ENCODE peak calls at places on chromosomes 4 and X, in ten cellular contexts. One of them, this sample, is unnamed.

GRCh38 chrX:100410083-100410590 is at the start of gene PCDH19:
- DNase-seq in GM19239: no peak
- DNase-seq in left cardiac atrium: peak
- DNase-seq in stimulated activated CD4-positive, alpha-beta T cell treated with anti-CD3 and anti-CD28 coated beads, Interleukin-15, amount 100 ng/mL, for 1 hour: peak
- DNase-seq in left ventricle myocardium superior: peak
- DNase-seq in stomach: peak
- DNase-seq in HEK293T: peak
- DNase-seq in upper lobe of right lung: peak
- DNase-seq in Calu3: peak
- DNase-seq in activated gamma-delta T cell treated with Interleukin-2 at 50 U/mL for 16 hours: no peak
- DNase-seq in this sample: peak

GRCh38 chrX:78571849-78572248 is 87.3 kb downstream of the RTL3 start:
- DNase-seq in left ventricle myocardium superior: no peak
- DNase-seq in Calu3: no peak
- DNase-seq in stimulated activated CD4-positive, alpha-beta T cell treated with anti-CD3 and anti-CD28 coated beads, Interleukin-15, amount 100 ng/mL, for 1 hour: no peak
- DNase-seq in HEK293T: no peak
- DNase-seq in upper lobe of right lung: no peak
- DNase-seq in activated gamma-delta T cell treated with Interleukin-2 at 50 U/mL for 16 hours: no peak
- DNase-seq in left cardiac atrium: no peak
- DNase-seq in GM19239: no peak
- DNase-seq in stomach: no peak
- DNase-seq in this sample: no peak

GRCh38 chr4:146567396-146567795 is 45.7 kb upstream of the SLC10A7 start:
- DNase-seq in activated gamma-delta T cell treated with Interleukin-2 at 50 U/mL for 16 hours: no peak
- DNase-seq in GM19239: no peak
- DNase-seq in left cardiac atrium: no peak
- DNase-seq in stimulated activated CD4-positive, alpha-beta T cell treated with anti-CD3 and anti-CD28 coated beads, Interleukin-15, amount 100 ng/mL, for 1 hour: no peak
- DNase-seq in Calu3: no peak
- DNase-seq in left ventricle myocardium superior: no peak
- DNase-seq in upper lobe of right lung: no peak
- DNase-seq in HEK293T: no peak
- DNase-seq in stomach: no peak
- DNase-seq in this sample: no peak

GRCh38 chrX:49041683-49042529 is 1.3 kb downstream of the TFE3 start:
- DNase-seq in stomach: no peak
- DNase-seq in left ventricle myocardium superior: no peak
- DNase-seq in left cardiac atrium: no peak
- DNase-seq in upper lobe of right lung: no peak
- DNase-seq in activated gamma-delta T cell treated with Interleukin-2 at 50 U/mL for 16 hours: no peak
- DNase-seq in stimulated activated CD4-positive, alpha-beta T cell treated with anti-CD3 and anti-CD28 coated beads, Interleukin-15, amount 100 ng/mL, for 1 hour: no peak
- DNase-seq in Calu3: no peak
- DNase-seq in HEK293T: no peak
- DNase-seq in GM19239: no peak
- DNase-seq in this sample: no peak

GRCh38 chr4:151604238-151604637 is 156.6 kb downstream of the GATB start:
- DNase-seq in left ventricle myocardium superior: no peak
- DNase-seq in Calu3: no peak
- DNase-seq in GM19239: no peak
- DNase-seq in activated gamma-delta T cell treated with Interleukin-2 at 50 U/mL for 16 hours: no peak
- DNase-seq in stomach: no peak
- DNase-seq in upper lobe of right lung: no peak
- DNase-seq in HEK293T: peak
- DNase-seq in left cardiac atrium: no peak
- DNase-seq in stimulated activated CD4-positive, alpha-beta T cell treated with anti-CD3 and anti-CD28 coated beads, Interleukin-15, amount 100 ng/mL, for 1 hour: no peak
- DNase-seq in this sample: no peak

GRCh38 chrX:26845051-26845450 is 618.1 kb downstream of the PPP4R3C start:
- DNase-seq in stomach: no peak
- DNase-seq in stimulated activated CD4-positive, alpha-beta T cell treated with anti-CD3 and anti-CD28 coated beads, Interleukin-15, amount 100 ng/mL, for 1 hour: no peak
- DNase-seq in activated gamma-delta T cell treated with Interleukin-2 at 50 U/mL for 16 hours: no peak
- DNase-seq in Calu3: no peak
- DNase-seq in left ventricle myocardium superior: no peak
- DNase-seq in upper lobe of right lung: no peak
- DNase-seq in left cardiac atrium: no peak
- DNase-seq in GM19239: no peak
- DNase-seq in HEK293T: no peak
- DNase-seq in this sample: no peak

GRCh38 chrX:38717871-38718270 is 83.4 kb upstream of the MID1IP1 start:
- DNase-seq in left ventricle myocardium superior: no peak
- DNase-seq in left cardiac atrium: no peak
- DNase-seq in upper lobe of right lung: no peak
- DNase-seq in stimulated activated CD4-positive, alpha-beta T cell treated with anti-CD3 and anti-CD28 coated beads, Interleukin-15, amount 100 ng/mL, for 1 hour: no peak
- DNase-seq in activated gamma-delta T cell treated with Interleukin-2 at 50 U/mL for 16 hours: no peak
- DNase-seq in HEK293T: peak
- DNase-seq in stomach: no peak
- DNase-seq in Calu3: peak
- DNase-seq in GM19239: no peak
- DNase-seq in this sample: no peak

GRCh38 chrX:142095816-142096215 is 109.3 kb downstream of the MAGEC2 start:
- DNase-seq in upper lobe of right lung: no peak
- DNase-seq in stimulated activated CD4-positive, alpha-beta T cell treated with anti-CD3 and anti-CD28 coated beads, Interleukin-15, amount 100 ng/mL, for 1 hour: no peak
- DNase-seq in Calu3: no peak
- DNase-seq in left cardiac atrium: no peak
- DNase-seq in GM19239: no peak
- DNase-seq in activated gamma-delta T cell treated with Interleukin-2 at 50 U/mL for 16 hours: no peak
- DNase-seq in HEK293T: no peak
- DNase-seq in stomach: no peak
- DNase-seq in left ventricle myocardium superior: no peak
- DNase-seq in this sample: no peak

GRCh38 chr4:82559735-82560120 is 2.1 kb downstream of the TMEM150C start:
- DNase-seq in left cardiac atrium: no peak
- DNase-seq in GM19239: no peak
- DNase-seq in stimulated activated CD4-positive, alpha-beta T cell treated with anti-CD3 and anti-CD28 coated beads, Interleukin-15, amount 100 ng/mL, for 1 hour: no peak
- DNase-seq in HEK293T: no peak
- DNase-seq in left ventricle myocardium superior: no peak
- DNase-seq in activated gamma-delta T cell treated with Interleukin-2 at 50 U/mL for 16 hours: no peak
- DNase-seq in Calu3: no peak
- DNase-seq in stomach: no peak
- DNase-seq in upper lobe of right lung: no peak
- DNase-seq in this sample: no peak

GRCh38 chr4:5918331-5919030 is 25.6 kb upstream of the CRMP1 start:
- DNase-seq in left ventricle myocardium superior: no peak
- DNase-seq in stomach: no peak
- DNase-seq in left cardiac atrium: no peak
- DNase-seq in Calu3: no peak
- DNase-seq in HEK293T: no peak
- DNase-seq in stimulated activated CD4-positive, alpha-beta T cell treated with anti-CD3 and anti-CD28 coated beads, Interleukin-15, amount 100 ng/mL, for 1 hour: no peak
- DNase-seq in upper lobe of right lung: no peak
- DNase-seq in activated gamma-delta T cell treated with Interleukin-2 at 50 U/mL for 16 hours: no peak
- DNase-seq in GM19239: no peak
- DNase-seq in this sample: peak

GRCh38 chr4:145168578-145169187 is 11.7 kb downstream of the OTUD4 start:
- DNase-seq in stimulated activated CD4-positive, alpha-beta T cell treated with anti-CD3 and anti-CD28 coated beads, Interleukin-15, amount 100 ng/mL, for 1 hour: no peak
- DNase-seq in upper lobe of right lung: no peak
- DNase-seq in activated gamma-delta T cell treated with Interleukin-2 at 50 U/mL for 16 hours: no peak
- DNase-seq in left ventricle myocardium superior: no peak
- DNase-seq in HEK293T: no peak
- DNase-seq in left cardiac atrium: no peak
- DNase-seq in Calu3: no peak
- DNase-seq in GM19239: no peak
- DNase-seq in stomach: no peak
- DNase-seq in this sample: no peak

GRCh38 chrX:72245461-72246089 is 6.7 kb upstream of the ERCC6L start:
- DNase-seq in GM19239: peak
- DNase-seq in upper lobe of right lung: no peak
- DNase-seq in stomach: peak
- DNase-seq in HEK293T: peak
- DNase-seq in activated gamma-delta T cell treated with Interleukin-2 at 50 U/mL for 16 hours: peak
- DNase-seq in left cardiac atrium: peak
- DNase-seq in stimulated activated CD4-positive, alpha-beta T cell treated with anti-CD3 and anti-CD28 coated beads, Interleukin-15, amount 100 ng/mL, for 1 hour: no peak
- DNase-seq in left ventricle myocardium superior: peak
- DNase-seq in Calu3: peak
- DNase-seq in this sample: no peak

GRCh38 chrX:153554519-153555167 is 37.2 kb downstream of the ATP2B3 start:
- DNase-seq in left ventricle myocardium superior: peak
- DNase-seq in HEK293T: peak
- DNase-seq in stomach: peak
- DNase-seq in stimulated activated CD4-positive, alpha-beta T cell treated with anti-CD3 and anti-CD28 coated beads, Interleukin-15, amount 100 ng/mL, for 1 hour: peak
- DNase-seq in upper lobe of right lung: peak
- DNase-seq in left cardiac atrium: peak
- DNase-seq in GM19239: peak
- DNase-seq in activated gamma-delta T cell treated with Interleukin-2 at 50 U/mL for 16 hours: peak
- DNase-seq in Calu3: peak
- DNase-seq in this sample: no peak

GRCh38 chr4:109025471-109026076 is 262.7 kb upstream of the ETNPPL start:
- DNase-seq in stimulated activated CD4-positive, alpha-beta T cell treated with anti-CD3 and anti-CD28 coated beads, Interleukin-15, amount 100 ng/mL, for 1 hour: no peak
- DNase-seq in left ventricle myocardium superior: no peak
- DNase-seq in left cardiac atrium: no peak
- DNase-seq in Calu3: no peak
- DNase-seq in GM19239: no peak
- DNase-seq in stomach: no peak
- DNase-seq in activated gamma-delta T cell treated with Interleukin-2 at 50 U/mL for 16 hours: no peak
- DNase-seq in HEK293T: no peak
- DNase-seq in upper lobe of right lung: no peak
- DNase-seq in this sample: no peak

GRCh38 chrX:110146521-110146920 is 143.6 kb downstream of the TMEM164 start:
- DNase-seq in upper lobe of right lung: no peak
- DNase-seq in left ventricle myocardium superior: no peak
- DNase-seq in stomach: no peak
- DNase-seq in stimulated activated CD4-positive, alpha-beta T cell treated with anti-CD3 and anti-CD28 coated beads, Interleukin-15, amount 100 ng/mL, for 1 hour: no peak
- DNase-seq in Calu3: peak
- DNase-seq in HEK293T: peak
- DNase-seq in GM19239: peak
- DNase-seq in left cardiac atrium: no peak
- DNase-seq in activated gamma-delta T cell treated with Interleukin-2 at 50 U/mL for 16 hours: peak
- DNase-seq in this sample: no peak

GRCh38 chrX:13092455-13092941 is 48.1 kb upstream of the FAM9C start:
- DNase-seq in GM19239: no peak
- DNase-seq in left cardiac atrium: peak
- DNase-seq in HEK293T: no peak
- DNase-seq in stomach: peak
- DNase-seq in left ventricle myocardium superior: peak
- DNase-seq in stimulated activated CD4-positive, alpha-beta T cell treated with anti-CD3 and anti-CD28 coated beads, Interleukin-15, amount 100 ng/mL, for 1 hour: peak
- DNase-seq in upper lobe of right lung: peak
- DNase-seq in activated gamma-delta T cell treated with Interleukin-2 at 50 U/mL for 16 hours: peak
- DNase-seq in Calu3: peak
- DNase-seq in this sample: peak

GRCh38 chrX:33339219-33339618 is 127.9 kb upstream of the DMD start:
- DNase-seq in left cardiac atrium: no peak
- DNase-seq in stomach: no peak
- DNase-seq in left ventricle myocardium superior: no peak
- DNase-seq in HEK293T: no peak
- DNase-seq in Calu3: peak
- DNase-seq in stimulated activated CD4-positive, alpha-beta T cell treated with anti-CD3 and anti-CD28 coated beads, Interleukin-15, amount 100 ng/mL, for 1 hour: no peak
- DNase-seq in upper lobe of right lung: no peak
- DNase-seq in GM19239: no peak
- DNase-seq in activated gamma-delta T cell treated with Interleukin-2 at 50 U/mL for 16 hours: no peak
- DNase-seq in this sample: no peak

GRCh38 chr4:122716825-122717448 is 15.6 kb upstream of the BBS12 start:
- DNase-seq in upper lobe of right lung: no peak
- DNase-seq in left cardiac atrium: peak
- DNase-seq in activated gamma-delta T cell treated with Interleukin-2 at 50 U/mL for 16 hours: peak
- DNase-seq in stomach: peak
- DNase-seq in Calu3: peak
- DNase-seq in GM19239: peak
- DNase-seq in left ventricle myocardium superior: peak
- DNase-seq in HEK293T: peak
- DNase-seq in stimulated activated CD4-positive, alpha-beta T cell treated with anti-CD3 and anti-CD28 coated beads, Interleukin-15, amount 100 ng/mL, for 1 hour: peak
- DNase-seq in this sample: no peak

GRCh38 chrX:20438871-20439526 is 172.3 kb upstream of the RPS6KA3 start:
- DNase-seq in activated gamma-delta T cell treated with Interleukin-2 at 50 U/mL for 16 hours: no peak
- DNase-seq in upper lobe of right lung: no peak
- DNase-seq in GM19239: no peak
- DNase-seq in stimulated activated CD4-positive, alpha-beta T cell treated with anti-CD3 and anti-CD28 coated beads, Interleukin-15, amount 100 ng/mL, for 1 hour: no peak
- DNase-seq in left ventricle myocardium superior: no peak
- DNase-seq in HEK293T: no peak
- DNase-seq in Calu3: no peak
- DNase-seq in stomach: no peak
- DNase-seq in left cardiac atrium: no peak
- DNase-seq in this sample: no peak

GRCh38 chr4:145618210-145618911 is 824 bp upstream of the MMAA start:
- DNase-seq in upper lobe of right lung: no peak
- DNase-seq in activated gamma-delta T cell treated with Interleukin-2 at 50 U/mL for 16 hours: no peak
- DNase-seq in left cardiac atrium: peak
- DNase-seq in GM19239: no peak
- DNase-seq in stomach: no peak
- DNase-seq in left ventricle myocardium superior: peak
- DNase-seq in Calu3: no peak
- DNase-seq in stimulated activated CD4-positive, alpha-beta T cell treated with anti-CD3 and anti-CD28 coated beads, Interleukin-15, amount 100 ng/mL, for 1 hour: no peak
- DNase-seq in HEK293T: no peak
- DNase-seq in this sample: peak

GRCh38 chr4:7043521-7044414 is 596 bp downstream of the TADA2B start:
- DNase-seq in left ventricle myocardium superior: peak
- DNase-seq in activated gamma-delta T cell treated with Interleukin-2 at 50 U/mL for 16 hours: peak
- DNase-seq in upper lobe of right lung: peak
- DNase-seq in GM19239: peak
- DNase-seq in left cardiac atrium: peak
- DNase-seq in Calu3: peak
- DNase-seq in stomach: peak
- DNase-seq in stimulated activated CD4-positive, alpha-beta T cell treated with anti-CD3 and anti-CD28 coated beads, Interleukin-15, amount 100 ng/mL, for 1 hour: peak
- DNase-seq in HEK293T: no peak
- DNase-seq in this sample: peak

GRCh38 chr4:2365913-2366210 is 52.6 kb downstream of the ZFYVE28 start:
- DNase-seq in stimulated activated CD4-positive, alpha-beta T cell treated with anti-CD3 and anti-CD28 coated beads, Interleukin-15, amount 100 ng/mL, for 1 hour: no peak
- DNase-seq in Calu3: no peak
- DNase-seq in left cardiac atrium: no peak
- DNase-seq in upper lobe of right lung: peak
- DNase-seq in left ventricle myocardium superior: no peak
- DNase-seq in GM19239: no peak
- DNase-seq in stomach: no peak
- DNase-seq in activated gamma-delta T cell treated with Interleukin-2 at 50 U/mL for 16 hours: no peak
- DNase-seq in HEK293T: no peak
- DNase-seq in this sample: peak

GRCh38 chrX:72123471-72124185 is 8.1 kb downstream of the RTL5 start:
- DNase-seq in HEK293T: peak
- DNase-seq in upper lobe of right lung: no peak
- DNase-seq in left cardiac atrium: peak
- DNase-seq in GM19239: no peak
- DNase-seq in left ventricle myocardium superior: peak
- DNase-seq in stimulated activated CD4-positive, alpha-beta T cell treated with anti-CD3 and anti-CD28 coated beads, Interleukin-15, amount 100 ng/mL, for 1 hour: no peak
- DNase-seq in Calu3: no peak
- DNase-seq in stomach: no peak
- DNase-seq in activated gamma-delta T cell treated with Interleukin-2 at 50 U/mL for 16 hours: no peak
- DNase-seq in this sample: peak